ENCODE peak calls at places on chromosomes 4 and X, in eight cellular contexts. One of them, this sample, is unnamed.

GRCh38 chr4:52037730-52038108 is 380 bp downstream of the SGCB start:
- DNase-seq in M059J: peak
- DNase-seq in caudate nucleus: no peak
- DNase-seq in RCC 7860: no peak
- DNase-seq in LHCN-M2: peak
- DNase-seq in Caco-2: no peak
- DNase-seq in SW480: peak
- DNase-seq in stimulated activated CD8-positive, alpha-beta memory T cell treated with anti-CD3 and anti-CD28 coated beads, Interleukin-15, amount 100 ng/mL, for 1 hour: no peak
- DNase-seq in this sample: no peak

GRCh38 chrX:727738-728621 is 97.4 kb downstream of the SHOX start:
- DNase-seq in M059J: peak
- DNase-seq in caudate nucleus: no peak
- DNase-seq in RCC 7860: no peak
- DNase-seq in LHCN-M2: no peak
- DNase-seq in Caco-2: no peak
- DNase-seq in SW480: no peak
- DNase-seq in stimulated activated CD8-positive, alpha-beta memory T cell treated with anti-CD3 and anti-CD28 coated beads, Interleukin-15, amount 100 ng/mL, for 1 hour: no peak
- DNase-seq in this sample: no peak

GRCh38 chr4:2172161-2172560 is 69.8 kb downstream of the HAUS3 start:
- DNase-seq in M059J: no peak
- DNase-seq in caudate nucleus: no peak
- DNase-seq in RCC 7860: no peak
- DNase-seq in LHCN-M2: no peak
- DNase-seq in Caco-2: no peak
- DNase-seq in SW480: no peak
- DNase-seq in stimulated activated CD8-positive, alpha-beta memory T cell treated with anti-CD3 and anti-CD28 coated beads, Interleukin-15, amount 100 ng/mL, for 1 hour: no peak
- DNase-seq in this sample: no peak

GRCh38 chr4:71322425-71322824 is 16.4 kb upstream of the SLC4A4 start:
- DNase-seq in M059J: peak
- DNase-seq in caudate nucleus: no peak
- DNase-seq in RCC 7860: no peak
- DNase-seq in LHCN-M2: no peak
- DNase-seq in Caco-2: no peak
- DNase-seq in SW480: no peak
- DNase-seq in stimulated activated CD8-positive, alpha-beta memory T cell treated with anti-CD3 and anti-CD28 coated beads, Interleukin-15, amount 100 ng/mL, for 1 hour: no peak
- DNase-seq in this sample: no peak

GRCh38 chr4:144970597-144970996 is 127.4 kb downstream of the ANAPC10 start:
- DNase-seq in M059J: no peak
- DNase-seq in caudate nucleus: no peak
- DNase-seq in RCC 7860: no peak
- DNase-seq in LHCN-M2: no peak
- DNase-seq in Caco-2: no peak
- DNase-seq in SW480: no peak
- DNase-seq in stimulated activated CD8-positive, alpha-beta memory T cell treated with anti-CD3 and anti-CD28 coated beads, Interleukin-15, amount 100 ng/mL, for 1 hour: no peak
- DNase-seq in this sample: no peak

GRCh38 chrX:142084611-142085010 is 120.5 kb downstream of the MAGEC2 start:
- DNase-seq in M059J: peak
- DNase-seq in caudate nucleus: no peak
- DNase-seq in RCC 7860: no peak
- DNase-seq in LHCN-M2: no peak
- DNase-seq in Caco-2: no peak
- DNase-seq in SW480: no peak
- DNase-seq in stimulated activated CD8-positive, alpha-beta memory T cell treated with anti-CD3 and anti-CD28 coated beads, Interleukin-15, amount 100 ng/mL, for 1 hour: no peak
- DNase-seq in this sample: no peak

GRCh38 chrX:115579786-115580294 is 18.9 kb downstream of the PLS3 start:
- DNase-seq in M059J: no peak
- DNase-seq in caudate nucleus: no peak
- DNase-seq in RCC 7860: no peak
- DNase-seq in LHCN-M2: no peak
- DNase-seq in Caco-2: no peak
- DNase-seq in SW480: no peak
- DNase-seq in stimulated activated CD8-positive, alpha-beta memory T cell treated with anti-CD3 and anti-CD28 coated beads, Interleukin-15, amount 100 ng/mL, for 1 hour: no peak
- DNase-seq in this sample: no peak

GRCh38 chrX:15128838-15129237 is 141.0 kb downstream of the ASB9 start:
- DNase-seq in M059J: no peak
- DNase-seq in caudate nucleus: no peak
- DNase-seq in RCC 7860: no peak
- DNase-seq in LHCN-M2: no peak
- DNase-seq in Caco-2: no peak
- DNase-seq in SW480: no peak
- DNase-seq in stimulated activated CD8-positive, alpha-beta memory T cell treated with anti-CD3 and anti-CD28 coated beads, Interleukin-15, amount 100 ng/mL, for 1 hour: no peak
- DNase-seq in this sample: no peak

GRCh38 chrX:12372111-12372510 is 233.8 kb downstream of the FRMPD4 start:
- DNase-seq in M059J: peak
- DNase-seq in caudate nucleus: no peak
- DNase-seq in RCC 7860: no peak
- DNase-seq in LHCN-M2: peak
- DNase-seq in Caco-2: peak
- DNase-seq in SW480: no peak
- DNase-seq in stimulated activated CD8-positive, alpha-beta memory T cell treated with anti-CD3 and anti-CD28 coated beads, Interleukin-15, amount 100 ng/mL, for 1 hour: no peak
- DNase-seq in this sample: no peak

This sample was measured in body of pancreas.